ENCODE peak calls at places on chromosome 2, in four cellular contexts. Y is heart left ventricle, L is ascending aorta, J is fibroblast of mammary gland. T is an unnamed sample.

GRCh38 chr2:86238354-86238753 is 39.1 kb downstream of the MRPL35 start:
- DNase-seq in J (no peak), Y (no peak), L (no peak), T (no peak)

GRCh38 chr2:197946562-197946961 is 142.2 kb downstream of the PLCL1 start:
- DNase-seq in L (no peak), J (peak; percentile 47), Y (no peak), T (no peak)

GRCh38 chr2:226080323-226080722 is 680.8 kb downstream of the NYAP2 start:
- DNase-seq in Y (no peak), L (no peak), J (peak; percentile 64), T (peak; percentile 70)

GRCh38 chr2:26574900-26575560 is 66.1 kb downstream of the CIB4 start:
- DNase-seq in Y (no peak), L (no peak), J (no peak), T (no peak)

GRCh38 chr2:120482334-120482733 is 136.4 kb downstream of the INHBB start:
- DNase-seq in J (no peak), L (no peak), Y (no peak), T (no peak)

GRCh38 chr2:69774984-69775982 is 33.3 kb downstream of the ANXA4 start:
- DNase-seq in L (no peak), Y (no peak), J (no peak), T (peak; percentile 68)

GRCh38 chr2:100955226-100955625 is 46.9 kb upstream of the RPL31 start:
- DNase-seq in L (no peak), J (no peak), Y (no peak), T (no peak)

GRCh38 chr2:32931945-32932709 is 14.6 kb upstream of the LTBP1 start:
- DNase-seq in L (no peak), Y (no peak), J (no peak), T (no peak)

GRCh38 chr2:5373200-5373599 is 319.0 kb upstream of the SOX11 start:
- DNase-seq in L (no peak), J (no peak), Y (no peak), T (peak; percentile 15)

GRCh38 chr2:189548686-189549439 is 31.7 kb downstream of the SLC40A1 start:
- DNase-seq in J (peak; percentile 47), Y (no peak), L (no peak), T (peak; percentile 58)

GRCh38 chr2:138814123-138814883 is 34.1 kb upstream of the NXPH2 start:
- DNase-seq in Y (no peak), J (peak; percentile 3), L (no peak), T (peak; percentile 25)

GRCh38 chr2:5695641-5696350 is 3.6 kb downstream of the SOX11 start:
- DNase-seq in L (no peak), J (no peak), Y (no peak), T (peak; percentile 56)

GRCh38 chr2:10374362-10374943 is 71.7 kb downstream of the HPCAL1 start:
- DNase-seq in Y (no peak), J (no peak), L (no peak), T (no peak)

GRCh38 chr2:160407393-160408204 is 86.0 kb downstream of the RBMS1 start:
- DNase-seq in L (no peak), J (no peak), Y (peak; percentile 64), T (peak; percentile 76)

GRCh38 chr2:168160897-168161296 is 86.5 kb downstream of the STK39 start:
- DNase-seq in Y (no peak), L (no peak), J (peak; percentile 32), T (no peak)

GRCh38 chr2:235129856-235130255 is 178.0 kb downstream of the SH3BP4 start:
- DNase-seq in J (peak; percentile 48), L (no peak), Y (no peak), T (peak; percentile 10)

GRCh38 chr2:168889635-168890005 is 610 bp downstream of the SPC25 start:
- DNase-seq in L (no peak), J (no peak), Y (no peak), T (no peak)

GRCh38 chr2:199662245-199662644 is 188.7 kb downstream of the FTCDNL1 start:
- DNase-seq in J (no peak), Y (no peak), L (no peak), T (no peak)

GRCh38 chr2:108413731-108414130 is 35.3 kb upstream of the GCC2 start:
- DNase-seq in J (peak; percentile 48), Y (no peak), L (no peak), T (peak; percentile 26)

GRCh38 chr2:61793389-61793836 is 60.4 kb downstream of the FAM161A start:
- DNase-seq in Y (peak; percentile 53), L (no peak), J (peak; percentile 67), T (peak; percentile 72)

GRCh38 chr2:44955593-44956449 is 14.3 kb downstream of the SIX3 start:
- DNase-seq in Y (peak; percentile 72), J (peak; percentile 72), L (no peak), T (peak; percentile 74)

GRCh38 chr2:240429341-240429871 is 6.1 kb upstream of the GPC1 start:
- DNase-seq in Y (no peak), J (no peak), L (peak; percentile 4), T (no peak)

GRCh38 chr2:126704434-126705165 is 48.6 kb downstream of the GYPC start:
- DNase-seq in L (no peak), J (peak; percentile 45), Y (no peak), T (peak; percentile 80)

GRCh38 chr2:98822301-98823164 is 91.6 kb upstream of the MGAT4A start:
- DNase-seq in J (no peak), L (no peak), Y (peak; percentile 81), T (no peak)
- TF ChIP-seq CTCF in J (no peak), L (peak; percentile 63), Y (peak; percentile 48), T (no peak)

GRCh38 chr2:3294066-3294465 is 83.6 kb downstream of the EIPR1 start:
- DNase-seq in L (no peak), J (peak; percentile 9), Y (no peak), T (no peak)

GRCh38 chr2:3298201-3298600 is 79.4 kb downstream of the EIPR1 start:
- DNase-seq in Y (no peak), L (no peak), J (no peak), T (no peak)

GRCh38 chr2:3299130-3299529 is 78.5 kb downstream of the EIPR1 start:
- DNase-seq in J (no peak), Y (no peak), L (no peak), T (no peak)

GRCh38 chr2:3297523-3297922 is 80.1 kb downstream of the EIPR1 start:
- DNase-seq in J (no peak), Y (no peak), L (no peak), T (no peak)

GRCh38 chr2:3296182-3296972 is 81.2 kb downstream of the EIPR1 start:
- DNase-seq in L (no peak), Y (no peak), J (no peak), T (no peak)
- TF ChIP-seq CTCF in L (no peak), Y (no peak), J (no peak), T (no peak)

GRCh38 chr2:16466821-16467151 is 198.8 kb downstream of the CYRIA start:
- DNase-seq in J (no peak), Y (no peak), L (no peak), T (no peak)
- TF ChIP-seq CTCF in J (no peak), Y (no peak), L (no peak), T (no peak)

GRCh38 chr2:50674876-50675275 is 357.1 kb downstream of the NRXN1 start:
- DNase-seq in J (no peak), Y (no peak), L (no peak), T (no peak)

DNA sequence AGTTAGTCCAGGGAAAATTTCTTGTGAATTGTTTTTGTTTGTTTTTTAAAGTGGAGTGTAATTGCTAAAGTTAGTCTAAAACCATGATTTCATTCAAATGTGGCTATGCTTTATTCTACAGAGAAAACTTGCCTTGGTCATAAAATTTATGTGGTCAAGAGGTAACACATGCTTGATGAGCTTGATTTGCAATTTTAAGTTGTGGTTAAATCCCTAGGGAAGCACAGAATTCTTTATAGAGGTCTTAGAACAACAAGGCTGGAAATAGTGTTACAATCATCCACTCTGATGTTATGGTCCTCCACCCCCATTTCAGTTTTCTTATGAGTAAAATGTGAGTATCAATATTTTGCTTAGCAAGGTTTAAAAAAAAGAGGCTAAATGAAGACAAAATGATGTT is 359.6 kb downstream of the NRXN1 start:
- DNase-seq in L (no peak), Y (no peak), J (no peak), T (no peak)
- TF ChIP-seq CTCF in L (no peak), Y (no peak), J (no peak), T (no peak)

DNA sequence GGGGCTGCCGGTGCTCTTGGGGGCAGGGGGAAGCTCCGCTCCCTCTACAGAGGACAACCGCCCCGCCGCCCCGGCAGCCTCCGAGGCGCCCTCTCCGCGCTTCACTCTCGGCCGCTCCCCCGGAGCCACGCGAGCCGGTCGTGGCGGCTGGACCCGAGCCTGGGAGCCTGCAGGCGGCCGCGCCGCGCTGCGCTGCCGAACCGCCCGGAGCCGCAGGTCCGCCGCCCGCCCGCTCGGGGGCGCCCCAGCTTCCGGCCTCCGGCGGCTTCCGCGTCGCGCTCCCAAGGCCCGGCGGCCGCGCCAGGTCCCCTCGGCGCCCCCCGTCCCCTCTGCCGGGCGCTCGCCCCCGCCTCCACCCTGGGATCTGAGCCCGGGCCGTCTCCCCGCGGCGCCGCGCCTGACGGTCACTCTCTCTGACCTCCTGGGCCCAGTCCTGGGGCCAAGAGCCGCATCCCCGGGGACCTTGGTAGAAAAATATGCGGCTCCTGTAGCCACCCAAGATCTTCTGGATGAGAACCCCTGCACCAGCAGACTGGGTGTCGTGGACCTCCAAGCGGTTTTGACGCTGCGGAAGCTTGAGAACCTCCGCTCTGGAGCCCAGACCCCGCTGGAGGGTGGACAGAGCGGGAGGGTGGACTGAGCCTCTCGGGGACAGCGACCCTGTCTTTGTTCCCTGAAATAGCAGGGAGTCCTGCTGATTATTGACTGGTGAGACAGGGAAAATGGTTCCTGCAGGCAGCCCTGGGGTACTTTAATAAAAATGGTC is 44.3 kb downstream of the SERTAD2 start:
- DNase-seq in Y (peak; percentile 59), L (no peak), J (peak; percentile 39), T (peak; percentile 47)
- TF ChIP-seq CTCF in Y (peak; percentile 34), L (peak; percentile 29), J (no peak), T (peak; percentile 6)

GRCh38 chr2:128687551-128687945 is 368.9 kb upstream of the HS6ST1 start:
- DNase-seq in L (no peak), Y (no peak), J (no peak), T (no peak)
- TF ChIP-seq CTCF in L (no peak), Y (no peak), J (no peak), T (no peak)

DNA sequence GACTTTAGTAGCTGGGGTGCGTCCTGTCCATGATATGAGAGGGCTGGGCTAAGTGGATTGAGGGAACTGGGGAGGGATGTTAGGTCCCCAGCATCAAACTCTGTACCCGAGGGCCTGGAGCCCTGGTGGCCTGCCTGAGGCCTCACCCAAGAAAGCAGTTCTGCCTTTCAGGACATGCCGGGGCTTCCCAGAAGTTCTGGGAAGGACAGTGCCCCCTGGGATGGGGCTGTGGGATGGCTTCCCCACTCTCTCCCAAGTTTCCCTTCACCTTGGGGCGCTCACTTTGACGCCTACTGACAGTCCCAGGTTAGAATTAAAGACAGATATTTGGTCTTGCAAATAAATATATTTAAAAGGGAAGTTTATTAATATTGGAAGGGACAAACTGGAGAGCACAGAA is 1.8 kb downstream of the OXER1 start:
- DNase-seq in Y (no peak), J (no peak), L (no peak), T (no peak)
- TF ChIP-seq CTCF in Y (no peak), J (no peak), L (no peak), T (no peak)

GRCh38 chr2:232537079-232537478 is 2.4 kb upstream of the CHRNG start:
- DNase-seq in J (no peak), L (no peak), Y (no peak), T (no peak)
- TF ChIP-seq CTCF in J (peak; percentile 28), L (no peak), Y (peak; percentile 21), T (peak; percentile 55)

GRCh38 chr2:182994228-182994912 is 43.9 kb downstream of the NCKAP1 start:
- DNase-seq in Y (no peak), L (no peak), J (no peak), T (no peak)
- TF ChIP-seq CTCF in Y (no peak), L (no peak), J (no peak), T (no peak)

T was measured in choroid plexus epithelial cell.